ENCODE peak calls at places on chromosomes 5 and 9, in seven cellular contexts. T is GM04503; G is WERI-Rb-1; M is GDM1; V is epithelial cell of proximal tubule; A is left colon; Y is stimulated activated CD8-positive, alpha-beta memory T cell treated with anti-CD3 and anti-CD28 coated beads, Interleukin-2, amount 100 ng/mL, for 1 hour. W is an unnamed sample.

GRCh38 chr5:94893404-94894145 is 275.1 kb downstream of the SLF1 start:
- DNase-seq in T (no peak), G (no peak), M (no peak), V (no peak), A (no peak), Y (no peak), W (no peak)

GRCh38 chr5:142012792-142013388 is at the start of gene GNPDA1:
- DNase-seq in T (no peak), G (peak), M (peak), V (no peak), A (peak), Y (peak), W (peak)

GRCh38 chr5:30918171-30918570 is 275.3 kb upstream of the CDH6 start:
- DNase-seq in T (no peak), G (no peak), M (no peak), V (peak), A (no peak), Y (no peak), W (no peak)

GRCh38 chr9:37676411-37676830 is 25.7 kb downstream of the FRMPD1 start:
- DNase-seq in T (no peak), G (peak), M (no peak), V (no peak), A (no peak), Y (no peak), W (no peak)

GRCh38 chr5:945691-946541 is 53.2 kb downstream of the TRIP13 start:
- DNase-seq in T (no peak), G (no peak), M (no peak), V (no peak), A (no peak), Y (no peak), W (no peak)

GRCh38 chr5:163993126-163993525 is 487.7 kb downstream of the MAT2B start:
- DNase-seq in T (no peak), G (no peak), M (no peak), V (no peak), A (no peak), Y (no peak), W (no peak)

GRCh38 chr5:7225826-7226225 is 170.1 kb upstream of the ADCY2 start:
- DNase-seq in T (no peak), G (no peak), M (no peak), V (no peak), A (no peak), Y (no peak), W (no peak)

GRCh38 chr5:180331647-180331950 is 21.5 kb downstream of the GFPT2 start:
- DNase-seq in T (no peak), G (no peak), M (no peak), V (no peak), A (no peak), Y (no peak), W (peak)

GRCh38 chr9:124008307-124008854 is 3.2 kb upstream of the LHX2 start:
- DNase-seq in T (no peak), G (peak), M (no peak), V (no peak), A (no peak), Y (no peak), W (peak)

GRCh38 chr5:13478831-13479465 is 465.5 kb downstream of the DNAH5 start:
- DNase-seq in T (peak), G (peak), M (no peak), V (peak), A (no peak), Y (no peak), W (peak)

GRCh38 chr5:157245477-157245876 is 20.4 kb upstream of the CYFIP2 start:
- DNase-seq in T (no peak), G (no peak), M (no peak), V (no peak), A (no peak), Y (no peak), W (peak)

GRCh38 chr5:160616712-160617497 is 195.2 kb downstream of the PTTG1 start:
- DNase-seq in T (no peak), G (no peak), M (no peak), V (no peak), A (no peak), Y (no peak), W (no peak)

GRCh38 chr5:151800527-151800926 is 28.8 kb downstream of the G3BP1 start:
- DNase-seq in T (no peak), G (no peak), M (no peak), V (no peak), A (no peak), Y (no peak), W (no peak)

GRCh38 chr9:125523681-125524080 is 183.3 kb downstream of the MAPKAP1 start:
- DNase-seq in T (no peak), G (no peak), M (no peak), V (no peak), A (no peak), Y (no peak), W (no peak)

GRCh38 chr9:113221800-113222481 is 597 bp downstream of the SLC31A1 start:
- DNase-seq in T (peak), G (no peak), M (no peak), V (no peak), A (peak), Y (no peak), W (no peak)

GRCh38 chr9:123003467-123003866 is 30.0 kb upstream of the GPR21 start:
- DNase-seq in T (no peak), G (no peak), M (no peak), V (no peak), A (no peak), Y (no peak), W (no peak)

GRCh38 chr5:63128018-63128417 is 549.4 kb downstream of the LRRC70 start:
- DNase-seq in T (no peak), G (no peak), M (no peak), V (peak), A (no peak), Y (no peak), W (no peak)

GRCh38 chr9:21803674-21804048 is 1.2 kb downstream of the MTAP start:
- DNase-seq in T (no peak), G (no peak), M (no peak), V (no peak), A (no peak), Y (no peak), W (no peak)

GRCh38 chr5:64646169-64646568 is 44.1 kb upstream of the SHISAL2B start:
- DNase-seq in T (no peak), G (no peak), M (no peak), V (no peak), A (no peak), Y (no peak), W (no peak)

GRCh38 chr9:129175825-129176633 is 2.0 kb downstream of the IER5L start:
- DNase-seq in T (peak), G (peak), M (peak), V (no peak), A (peak), Y (no peak), W (peak)

GRCh38 chr9:112754578-112754977 is 4.0 kb downstream of the SNX30 start:
- DNase-seq in T (no peak), G (no peak), M (no peak), V (no peak), A (no peak), Y (no peak), W (no peak)

W was measured in H9.